ENCODE peak calls at places on chromosome 5, in seven cellular contexts. K is C1 segment of cervical spinal cord; N is AG08395; Y is Ammon's horn; L is tibial artery; V is stimulated activated CD4-positive, alpha-beta T cell treated with anti-CD3 and anti-CD28 coated beads, Interleukin-4, amount 100 ng/mL, for 4 hours; D is SW480. T is an unnamed sample.

GRCh38 chr5:32541241-32541640 is 44.1 kb upstream of the SUB1 start:
- DNase-seq in K (no peak), N (no peak), Y (no peak), L (no peak), V (no peak), D (no peak), T (no peak)

GRCh38 chr5:163649522-163649921 is 144.1 kb downstream of the MAT2B start:
- DNase-seq in K (no peak), N (no peak), Y (no peak), L (no peak), V (no peak), D (peak), T (no peak)

GRCh38 chr5:71456362-71456743 is 902 bp downstream of the BDP1 start:
- DNase-seq in K (no peak), N (no peak), Y (no peak), L (no peak), V (no peak), D (peak), T (no peak)

GRCh38 chr5:152331006-152331405 is 74.1 kb downstream of the NMUR2 start:
- DNase-seq in K (no peak), N (no peak), Y (no peak), L (no peak), V (no peak), D (no peak), T (no peak)

GRCh38 chr5:152092580-152092979 is 167.9 kb upstream of the GLRA1 start:
- DNase-seq in K (no peak), N (no peak), Y (no peak), L (no peak), V (no peak), D (peak), T (no peak)

GRCh38 chr5:54904425-54904824 is 81.0 kb downstream of the ESM1 start:
- DNase-seq in K (no peak), N (peak), Y (no peak), L (no peak), V (no peak), D (peak), T (peak)

GRCh38 chr5:142325677-142326479 is 1.1 kb upstream of the SPRY4 start:
- DNase-seq in K (no peak), N (peak), Y (no peak), L (no peak), V (peak), D (peak), T (peak)

GRCh38 chr5:172802585-172803176 is 31.4 kb upstream of the ERGIC1 start:
- DNase-seq in K (no peak), N (no peak), Y (no peak), L (peak), V (no peak), D (no peak), T (no peak)

GRCh38 chr5:30879887-30880286 is 313.6 kb upstream of the CDH6 start:
- DNase-seq in K (no peak), N (no peak), Y (no peak), L (no peak), V (no peak), D (no peak), T (no peak)

GRCh38 chr5:139100825-139101224 is 97.3 kb downstream of the SIL1 start:
- DNase-seq in K (no peak), N (peak), Y (no peak), L (no peak), V (no peak), D (peak), T (no peak)

GRCh38 chr5:133612021-133612860 is at the start of gene FSTL4:
- DNase-seq in K (no peak), N (no peak), Y (no peak), L (no peak), V (peak), D (peak), T (peak)

GRCh38 chr5:167452186-167452585 is 839.3 kb upstream of the WWC1 start:
- DNase-seq in K (no peak), N (no peak), Y (no peak), L (no peak), V (no peak), D (no peak), T (no peak)

GRCh38 chr5:6634327-6634713 is 1.1 kb downstream of the SRD5A1 start:
- DNase-seq in K (no peak), N (peak), Y (no peak), L (no peak), V (no peak), D (peak), T (no peak)

GRCh38 chr5:176542596-176543427 is 5.6 kb upstream of the RNF44 start:
- DNase-seq in K (no peak), N (no peak), Y (no peak), L (no peak), V (peak), D (peak), T (peak)

GRCh38 chr5:127562252-127562651 is 44.8 kb downstream of the PRRC1 start:
- DNase-seq in K (no peak), N (no peak), Y (peak), L (no peak), V (no peak), D (peak), T (peak)

GRCh38 chr5:55308254-55308836 is 556 bp downstream of the MTREX start:
- DNase-seq in K (no peak), N (peak), Y (peak), L (no peak), V (no peak), D (peak), T (no peak)

GRCh38 chr5:122896598-122897282 is 51.3 kb downstream of the SNX24 start:
- DNase-seq in K (no peak), N (peak), Y (peak), L (no peak), V (no peak), D (peak), T (no peak)

GRCh38 chr5:43309657-43310056 is 3.6 kb downstream of the HMGCS1 start:
- DNase-seq in K (no peak), N (no peak), Y (no peak), L (no peak), V (no peak), D (no peak), T (no peak)

GRCh38 chr5:96567188-96567587 is 95.0 kb upstream of the CAST start:
- DNase-seq in K (no peak), N (peak), Y (no peak), L (no peak), V (no peak), D (peak), T (no peak)

GRCh38 chr5:171798413-171798812 is 12.8 kb downstream of the SMIM23 start:
- DNase-seq in K (no peak), N (no peak), Y (no peak), L (no peak), V (no peak), D (no peak), T (no peak)

GRCh38 chr5:109374625-109375024 is 35.1 kb downstream of the PJA2 start:
- DNase-seq in K (no peak), N (no peak), Y (no peak), L (no peak), V (no peak), D (no peak), T (no peak)

GRCh38 chr5:135203593-135204036 is 169.6 kb upstream of the PITX1 start:
- DNase-seq in K (no peak), N (no peak), Y (no peak), L (no peak), V (no peak), D (peak), T (no peak)

GRCh38 chr5:27815061-27815460 is 776.7 kb upstream of the CDH9 start:
- DNase-seq in K (no peak), N (no peak), Y (no peak), L (no peak), V (no peak), D (no peak), T (no peak)

GRCh38 chr5:170293273-170293672 is 4.3 kb downstream of the LCP2 start:
- DNase-seq in K (no peak), N (no peak), Y (peak), L (peak), V (no peak), D (no peak), T (no peak)

GRCh38 chr5:54756301-54756700 is 229.1 kb downstream of the ESM1 start:
- DNase-seq in K (no peak), N (no peak), Y (no peak), L (no peak), V (no peak), D (no peak), T (no peak)

GRCh38 chr5:26894719-26895263 is 143.6 kb downstream of the CDH9 start:
- DNase-seq in K (no peak), N (no peak), Y (no peak), L (no peak), V (no peak), D (no peak), T (no peak)

GRCh38 chr5:77629553-77630245 is 8.8 kb downstream of the OTP start:
- DNase-seq in K (no peak), N (no peak), Y (no peak), L (no peak), V (no peak), D (peak), T (no peak)

GRCh38 chr5:66958984-66959641 is 237.5 kb downstream of the CD180 start:
- DNase-seq in K (peak), N (peak), Y (peak), L (no peak), V (no peak), D (no peak), T (peak)

GRCh38 chr5:123182072-123182471 is 93.0 kb downstream of the PRDM6 start:
- DNase-seq in K (no peak), N (no peak), Y (no peak), L (no peak), V (no peak), D (no peak), T (no peak)

T was measured in WTC11.